ENCODE peak calls at places on chromosomes 7 and 10, in five cellular contexts. I, G, A, B and D are unnamed samples.

GRCh38 chr7:30237271-30237695 is 47.1 kb upstream of the ZNRF2 start:
- DNase-seq in A (no peak), I (no peak), G (no peak), B (no peak), D (no peak)

GRCh38 chr7:70006411-70006920 is 408.2 kb downstream of the AUTS2 start:
- DNase-seq in G (no peak), A (no peak), B (no peak), I (no peak), D (no peak)

GRCh38 chr7:106068986-106069385 is 43.1 kb downstream of the SYPL1 start:
- DNase-seq in B (no peak), G (no peak), A (no peak), I (no peak), D (no peak)

GRCh38 chr10:29254123-29255046 is 34.5 kb upstream of the LYZL1 start:
- DNase-seq in A (no peak), B (peak; percentile 83), G (no peak), I (no peak), D (no peak)

GRCh38 chr10:31803606-31804195 is 124.9 kb downstream of the ARHGAP12 start:
- DNase-seq in B (no peak), G (no peak), A (no peak), I (no peak), D (no peak)

GRCh38 chr7:135706858-135707569 is 21.0 kb downstream of the SLC13A4 start:
- DNase-seq in B (no peak), A (no peak), G (no peak), I (no peak), D (no peak)

GRCh38 chr7:10632707-10633106 is 341.0 kb upstream of the PHF14 start:
- DNase-seq in I (no peak), B (peak; percentile 15), G (no peak), A (no peak), D (no peak)

GRCh38 chr7:121026577-121027111 is 38.1 kb downstream of the CPED1 start:
- DNase-seq in G (no peak), A (no peak), I (no peak), B (no peak), D (no peak)

GRCh38 chr7:158107806-158108205 is 479.8 kb downstream of the PTPRN2 start:
- DNase-seq in I (no peak), B (no peak), G (no peak), A (no peak), D (no peak)

GRCh38 chr10:31864834-31865518 is 63.7 kb downstream of the ARHGAP12 start:
- DNase-seq in G (no peak), A (no peak), I (no peak), B (no peak), D (no peak)

GRCh38 chr7:44403176-44403759 is 77.9 kb upstream of the CAMK2B start:
- DNase-seq in I (no peak), B (no peak), G (no peak), A (no peak), D (no peak)

GRCh38 chr7:157702311-157703023 is 365.7 kb downstream of the DNAJB6 start:
- DNase-seq in B (no peak), G (peak; percentile 18), A (no peak), I (no peak), D (peak; percentile 1)

GRCh38 chr10:127442220-127442525 is 106.9 kb upstream of the NPS start:
- DNase-seq in G (no peak), I (no peak), B (no peak), A (no peak), D (no peak)

GRCh38 chr10:84531396-84531795 is 203.0 kb downstream of the CCSER2 start:
- DNase-seq in I (no peak), G (no peak), A (no peak), B (no peak), D (no peak)

GRCh38 chr7:25098096-25099046 is 26.7 kb downstream of the CYCS start:
- DNase-seq in B (peak; percentile 76), A (no peak), I (peak; percentile 46), G (peak; percentile 83), D (peak; percentile 57)

GRCh38 chr10:71604324-71605018 is 115.1 kb downstream of the C10orf105 start:
- DNase-seq in I (no peak), G (peak; percentile 78), A (no peak), B (no peak), D (peak; percentile 76)

GRCh38 chr7:149725426-149725821 is 48.0 kb downstream of the ZNF467 start:
- DNase-seq in B (no peak), G (no peak), I (no peak), A (no peak), D (no peak)

GRCh38 chr10:108147346-108147745 is 982.8 kb upstream of the SORCS1 start:
- DNase-seq in B (no peak), A (no peak), G (no peak), I (no peak), D (no peak)

GRCh38 chr7:1919539-1920265 is 249.6 kb downstream of the ELFN1 start:
- DNase-seq in B (no peak), A (no peak), I (no peak), G (no peak), D (peak; percentile 33)

DNA sequence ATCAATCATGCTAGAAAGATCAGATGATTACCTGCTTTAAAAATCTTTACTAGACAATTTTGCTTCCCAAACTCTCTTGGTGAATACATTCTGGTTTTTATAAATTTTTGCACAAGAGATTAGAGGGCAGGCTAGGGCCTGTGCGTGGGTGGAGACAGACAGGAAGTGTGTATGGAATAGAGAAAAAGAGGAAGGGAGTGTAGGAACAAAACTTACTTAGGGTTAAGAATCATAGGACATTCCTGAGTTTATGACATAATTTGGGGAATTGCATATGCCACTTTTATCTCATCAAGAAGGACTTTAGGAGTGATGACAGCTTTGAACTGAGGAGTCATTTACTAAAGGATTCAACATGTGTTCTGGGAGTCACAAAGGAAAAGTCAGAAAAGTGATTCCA is 31.3 kb downstream of the LAMB1 start:
- DNase-seq in G (no peak), B (peak; percentile 53), A (no peak), I (no peak), D (no peak)
- H3K36me3 ChIP-seq in G (no peaks in the 10 kb centered on the region), B (peaks cover 15% of the 10 kb centered on the region), A (peaks cover 20% of the 10 kb centered on the region), I (no peaks in the 10 kb centered on the region), D (peaks cover 4% of the 10 kb centered on the region)

GRCh38 chr10:124705817-124706461 is 38.2 kb downstream of the FAM53B start:
- DNase-seq in A (no peak), B (peak; percentile 16), G (no peak), I (peak; percentile 47), D (no peak)
- TF ChIP-seq CTCF in A (no peak), B (no peak), G (no peak), I (no peak), D (no peak)

DNA sequence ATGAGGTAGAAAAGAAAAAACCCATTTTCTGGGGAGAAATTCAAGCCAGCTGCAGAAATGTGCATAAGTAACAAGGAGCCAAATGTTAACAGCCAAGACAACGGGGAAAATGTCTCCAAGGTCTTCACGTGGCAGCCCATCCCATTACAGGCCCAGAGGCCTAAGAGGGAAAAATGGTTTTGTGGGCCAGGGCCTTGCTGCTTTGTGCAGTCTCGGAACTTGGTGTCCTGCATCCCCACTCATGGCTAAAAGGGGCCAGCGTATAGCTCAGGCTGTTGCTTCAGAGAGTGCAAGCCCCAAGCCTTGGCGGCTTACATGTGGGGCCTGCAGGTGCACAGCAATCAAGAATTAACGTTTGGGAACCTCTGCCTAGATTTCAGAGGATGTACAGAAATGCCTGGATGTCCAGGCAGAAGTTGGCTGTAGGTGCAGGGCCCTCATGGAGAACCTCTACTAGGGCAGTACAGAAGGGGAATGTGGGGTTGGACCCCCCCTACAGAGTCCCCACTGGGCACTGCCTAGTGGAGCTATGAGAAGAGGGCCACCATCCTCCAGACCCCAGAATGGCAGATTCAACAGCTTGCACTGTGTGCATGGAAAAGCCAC is 9.0 kb downstream of the ORC5 start:
- DNase-seq in A (no peak), I (no peak), G (no peak), B (peak; percentile 32), D (no peak)
- H3K36me3 ChIP-seq in A (peaks cover 15% of the 10 kb centered on the region), I (no peaks in the 10 kb centered on the region), G (no peaks in the 10 kb centered on the region), B (peaks cover 97% of the 10 kb centered on the region), D (peaks cover 28% of the 10 kb centered on the region)

GRCh38 chr10:5447611-5448071 is 35.3 kb downstream of the NET1 start:
- DNase-seq in B (peak; percentile 71), G (no peak), A (no peak), I (no peak), D (no peak)
- TF ChIP-seq CTCF in B (no peak), G (no peak), A (no peak), I (no peak), D (no peak)